ENCODE peak calls at places on chromosome 1, in ten cellular contexts. One of them, this sample, is unnamed.

GRCh38 chr1:1551524-1552262 is 11.3 kb upstream of the TMEM240 start:
- DNase-seq in AG08395: no peak
- DNase-seq in iPS-NIHi11: no peak
- DNase-seq in KBM-7: no peak
- DNase-seq in fibroblast of mammary gland: no peak
- DNase-seq in NCI-H1105 treated with DMSO at 0.1 percent for 48 hours: no peak
- DNase-seq in osteocyte: no peak
- DNase-seq in spleen: no peak
- DNase-seq in pancreas: no peak
- DNase-seq in mesothelial cell of epicardium: no peak
- DNase-seq in this sample: no peak

GRCh38 chr1:20981903-20982695 is 194.6 kb downstream of the EIF4G3 start:
- DNase-seq in fibroblast of mammary gland: peak; percentile 63
- DNase-seq in pancreas: no peak
- DNase-seq in mesothelial cell of epicardium: no peak
- DNase-seq in spleen: no peak
- DNase-seq in osteocyte: no peak
- DNase-seq in iPS-NIHi11: no peak
- DNase-seq in AG08395: peak; percentile 21
- DNase-seq in KBM-7: no peak
- DNase-seq in NCI-H1105 treated with DMSO at 0.1 percent for 48 hours: no peak
- DNase-seq in this sample: no peak

GRCh38 chr1:210400043-210400840 is 71.5 kb downstream of the HHAT start:
- DNase-seq in mesothelial cell of epicardium: no peak
- DNase-seq in pancreas: no peak
- DNase-seq in KBM-7: peak; percentile 50
- DNase-seq in osteocyte: no peak
- DNase-seq in AG08395: peak; percentile 88
- DNase-seq in spleen: no peak
- DNase-seq in NCI-H1105 treated with DMSO at 0.1 percent for 48 hours: peak; percentile 71
- DNase-seq in iPS-NIHi11: peak; percentile 79
- DNase-seq in fibroblast of mammary gland: peak; percentile 77
- DNase-seq in this sample: peak; percentile 48

GRCh38 chr1:163068716-163069115 is 445 bp upstream of the RGS4 start:
- DNase-seq in iPS-NIHi11: no peak
- DNase-seq in spleen: no peak
- DNase-seq in osteocyte: no peak
- DNase-seq in pancreas: no peak
- DNase-seq in AG08395: peak; percentile 17
- DNase-seq in KBM-7: no peak
- DNase-seq in mesothelial cell of epicardium: no peak
- DNase-seq in NCI-H1105 treated with DMSO at 0.1 percent for 48 hours: no peak
- DNase-seq in fibroblast of mammary gland: peak; percentile 46
- DNase-seq in this sample: no peak

GRCh38 chr1:109112056-109112651 is 1.8 kb upstream of the ELAPOR1 start:
- DNase-seq in iPS-NIHi11: no peak
- DNase-seq in NCI-H1105 treated with DMSO at 0.1 percent for 48 hours: peak; percentile 21
- DNase-seq in KBM-7: peak; percentile 74
- DNase-seq in osteocyte: no peak
- DNase-seq in fibroblast of mammary gland: peak; percentile 60
- DNase-seq in pancreas: no peak
- DNase-seq in AG08395: peak; percentile 56
- DNase-seq in mesothelial cell of epicardium: no peak
- DNase-seq in spleen: no peak
- DNase-seq in this sample: no peak

GRCh38 chr1:29279896-29280779 is 43.8 kb downstream of the PTPRU start:
- DNase-seq in KBM-7: no peak
- DNase-seq in NCI-H1105 treated with DMSO at 0.1 percent for 48 hours: no peak
- DNase-seq in osteocyte: no peak
- DNase-seq in iPS-NIHi11: no peak
- DNase-seq in pancreas: no peak
- DNase-seq in fibroblast of mammary gland: no peak
- DNase-seq in AG08395: peak; percentile 52
- DNase-seq in spleen: no peak
- DNase-seq in mesothelial cell of epicardium: no peak
- DNase-seq in this sample: no peak

GRCh38 chr1:231724876-231725647 is 98.5 kb downstream of the DISC1 start:
- DNase-seq in spleen: no peak
- DNase-seq in fibroblast of mammary gland: peak; percentile 71
- DNase-seq in NCI-H1105 treated with DMSO at 0.1 percent for 48 hours: peak; percentile 6
- DNase-seq in KBM-7: peak; percentile 58
- DNase-seq in mesothelial cell of epicardium: no peak
- DNase-seq in pancreas: no peak
- DNase-seq in AG08395: peak; percentile 29
- DNase-seq in iPS-NIHi11: peak; percentile 66
- DNase-seq in osteocyte: no peak
- DNase-seq in this sample: peak; percentile 58

GRCh38 chr1:244820131-244820530 is 15.3 kb upstream of the COX20 start:
- DNase-seq in pancreas: no peak
- DNase-seq in fibroblast of mammary gland: no peak
- DNase-seq in osteocyte: no peak
- DNase-seq in spleen: no peak
- DNase-seq in iPS-NIHi11: no peak
- DNase-seq in KBM-7: no peak
- DNase-seq in AG08395: no peak
- DNase-seq in NCI-H1105 treated with DMSO at 0.1 percent for 48 hours: no peak
- DNase-seq in mesothelial cell of epicardium: no peak
- DNase-seq in this sample: no peak

GRCh38 chr1:165444897-165445370 is at the start of gene RXRG:
- DNase-seq in mesothelial cell of epicardium: peak; percentile 27
- DNase-seq in AG08395: peak; percentile 14
- DNase-seq in NCI-H1105 treated with DMSO at 0.1 percent for 48 hours: peak; percentile 68
- DNase-seq in iPS-NIHi11: peak; percentile 37
- DNase-seq in pancreas: peak; percentile 40
- DNase-seq in osteocyte: no peak
- DNase-seq in KBM-7: no peak
- DNase-seq in fibroblast of mammary gland: peak; percentile 6
- DNase-seq in spleen: no peak
- DNase-seq in this sample: peak; percentile 54

GRCh38 chr1:151398691-151399065 is 695 bp upstream of the PSMB4 start:
- DNase-seq in fibroblast of mammary gland: no peak
- DNase-seq in NCI-H1105 treated with DMSO at 0.1 percent for 48 hours: no peak
- DNase-seq in pancreas: peak; percentile 30
- DNase-seq in osteocyte: no peak
- DNase-seq in iPS-NIHi11: no peak
- DNase-seq in spleen: no peak
- DNase-seq in KBM-7: no peak
- DNase-seq in mesothelial cell of epicardium: no peak
- DNase-seq in AG08395: no peak
- DNase-seq in this sample: no peak

GRCh38 chr1:167676205-167676915 is 45.4 kb upstream of the MPZL1 start:
- DNase-seq in spleen: no peak
- DNase-seq in KBM-7: no peak
- DNase-seq in fibroblast of mammary gland: no peak
- DNase-seq in AG08395: no peak
- DNase-seq in iPS-NIHi11: no peak
- DNase-seq in NCI-H1105 treated with DMSO at 0.1 percent for 48 hours: no peak
- DNase-seq in osteocyte: no peak
- DNase-seq in mesothelial cell of epicardium: no peak
- DNase-seq in pancreas: no peak
- DNase-seq in this sample: no peak

GRCh38 chr1:228060458-228061190 is 21.9 kb upstream of the ARF1 start:
- DNase-seq in KBM-7: no peak
- DNase-seq in iPS-NIHi11: no peak
- DNase-seq in AG08395: no peak
- DNase-seq in fibroblast of mammary gland: no peak
- DNase-seq in osteocyte: no peak
- DNase-seq in pancreas: peak; percentile 64
- DNase-seq in mesothelial cell of epicardium: no peak
- DNase-seq in NCI-H1105 treated with DMSO at 0.1 percent for 48 hours: no peak
- DNase-seq in spleen: peak; percentile 63
- DNase-seq in this sample: no peak

GRCh38 chr1:115679141-115679611 is 37.4 kb downstream of the VANGL1 start:
- DNase-seq in KBM-7: no peak
- DNase-seq in pancreas: no peak
- DNase-seq in spleen: no peak
- DNase-seq in osteocyte: no peak
- DNase-seq in mesothelial cell of epicardium: no peak
- DNase-seq in AG08395: peak; percentile 95
- DNase-seq in NCI-H1105 treated with DMSO at 0.1 percent for 48 hours: no peak
- DNase-seq in fibroblast of mammary gland: peak; percentile 84
- DNase-seq in iPS-NIHi11: peak; percentile 28
- DNase-seq in this sample: peak; percentile 75

GRCh38 chr1:228141871-228142615 is 2.0 kb downstream of the GUK1 start:
- DNase-seq in NCI-H1105 treated with DMSO at 0.1 percent for 48 hours: no peak
- DNase-seq in spleen: peak; percentile 82
- DNase-seq in KBM-7: peak; percentile 36
- DNase-seq in osteocyte: no peak
- DNase-seq in iPS-NIHi11: no peak
- DNase-seq in AG08395: peak; percentile 20
- DNase-seq in pancreas: peak; percentile 50
- DNase-seq in mesothelial cell of epicardium: no peak
- DNase-seq in fibroblast of mammary gland: no peak
- DNase-seq in this sample: peak; percentile 56

GRCh38 chr1:162388615-162389014 is 7.1 kb downstream of the C1orf226 start:
- DNase-seq in mesothelial cell of epicardium: no peak
- DNase-seq in iPS-NIHi11: no peak
- DNase-seq in osteocyte: peak; percentile 56
- DNase-seq in AG08395: no peak
- DNase-seq in NCI-H1105 treated with DMSO at 0.1 percent for 48 hours: no peak
- DNase-seq in fibroblast of mammary gland: peak; percentile 35
- DNase-seq in KBM-7: no peak
- DNase-seq in pancreas: no peak
- DNase-seq in spleen: no peak
- DNase-seq in this sample: no peak

GRCh38 chr1:114780344-114781226 is at the start of gene SIKE1:
- DNase-seq in pancreas: peak; percentile 92
- DNase-seq in mesothelial cell of epicardium: peak; percentile 69
- DNase-seq in spleen: peak; percentile 98
- DNase-seq in AG08395: peak; percentile 92
- DNase-seq in KBM-7: peak; percentile 94
- DNase-seq in osteocyte: peak; percentile 95
- DNase-seq in iPS-NIHi11: peak; percentile 92
- DNase-seq in NCI-H1105 treated with DMSO at 0.1 percent for 48 hours: peak; percentile 96
- DNase-seq in fibroblast of mammary gland: peak; percentile 91
- DNase-seq in this sample: peak; percentile 97

GRCh38 chr1:6447818-6448748 is 17.9 kb downstream of the TNFRSF25 start:
- DNase-seq in NCI-H1105 treated with DMSO at 0.1 percent for 48 hours: peak; percentile 96
- DNase-seq in fibroblast of mammary gland: no peak
- DNase-seq in iPS-NIHi11: peak; percentile 78
- DNase-seq in AG08395: no peak
- DNase-seq in mesothelial cell of epicardium: no peak
- DNase-seq in KBM-7: no peak
- DNase-seq in spleen: no peak
- DNase-seq in pancreas: no peak
- DNase-seq in osteocyte: no peak
- DNase-seq in this sample: no peak

GRCh38 chr1:168774241-168774640 is 45.2 kb upstream of the DPT start:
- DNase-seq in fibroblast of mammary gland: peak; percentile 87
- DNase-seq in pancreas: no peak
- DNase-seq in osteocyte: no peak
- DNase-seq in mesothelial cell of epicardium: no peak
- DNase-seq in spleen: no peak
- DNase-seq in KBM-7: no peak
- DNase-seq in NCI-H1105 treated with DMSO at 0.1 percent for 48 hours: no peak
- DNase-seq in AG08395: no peak
- DNase-seq in iPS-NIHi11: no peak
- DNase-seq in this sample: peak; percentile 5

GRCh38 chr1:23098463-23099170 is 70.0 kb downstream of the LUZP1 start:
- DNase-seq in mesothelial cell of epicardium: no peak
- DNase-seq in NCI-H1105 treated with DMSO at 0.1 percent for 48 hours: peak; percentile 87
- DNase-seq in spleen: no peak
- DNase-seq in fibroblast of mammary gland: peak; percentile 81
- DNase-seq in KBM-7: peak; percentile 80
- DNase-seq in iPS-NIHi11: peak; percentile 75
- DNase-seq in osteocyte: no peak
- DNase-seq in AG08395: peak; percentile 76
- DNase-seq in pancreas: no peak
- DNase-seq in this sample: peak; percentile 42

GRCh38 chr1:178389441-178389840 is 107.3 kb downstream of the CLEC20A start:
- DNase-seq in KBM-7: no peak
- DNase-seq in NCI-H1105 treated with DMSO at 0.1 percent for 48 hours: no peak
- DNase-seq in osteocyte: no peak
- DNase-seq in AG08395: no peak
- DNase-seq in mesothelial cell of epicardium: no peak
- DNase-seq in pancreas: no peak
- DNase-seq in fibroblast of mammary gland: peak; percentile 33
- DNase-seq in iPS-NIHi11: no peak
- DNase-seq in spleen: no peak
- DNase-seq in this sample: no peak

GRCh38 chr1:44418022-44418673 is 13.1 kb downstream of the RNF220 start:
- DNase-seq in osteocyte: no peak
- DNase-seq in fibroblast of mammary gland: no peak
- DNase-seq in pancreas: no peak
- DNase-seq in mesothelial cell of epicardium: no peak
- DNase-seq in NCI-H1105 treated with DMSO at 0.1 percent for 48 hours: no peak
- DNase-seq in KBM-7: no peak
- DNase-seq in spleen: no peak
- DNase-seq in iPS-NIHi11: no peak
- DNase-seq in AG08395: no peak
- DNase-seq in this sample: no peak

GRCh38 chr1:222896630-222897526 is 82.0 kb downstream of the DISP1 start:
- DNase-seq in NCI-H1105 treated with DMSO at 0.1 percent for 48 hours: no peak
- DNase-seq in spleen: no peak
- DNase-seq in AG08395: peak; percentile 19
- DNase-seq in mesothelial cell of epicardium: no peak
- DNase-seq in iPS-NIHi11: no peak
- DNase-seq in pancreas: no peak
- DNase-seq in fibroblast of mammary gland: peak; percentile 73
- DNase-seq in KBM-7: no peak
- DNase-seq in osteocyte: no peak
- DNase-seq in this sample: no peak

GRCh38 chr1:55213885-55214213 is 1.3 kb downstream of the USP24 start:
- DNase-seq in AG08395: no peak
- DNase-seq in osteocyte: no peak
- DNase-seq in mesothelial cell of epicardium: no peak
- DNase-seq in fibroblast of mammary gland: no peak
- DNase-seq in iPS-NIHi11: no peak
- DNase-seq in spleen: peak; percentile 79
- DNase-seq in pancreas: peak; percentile 17
- DNase-seq in KBM-7: peak; percentile 34
- DNase-seq in NCI-H1105 treated with DMSO at 0.1 percent for 48 hours: no peak
- DNase-seq in this sample: peak; percentile 27

GRCh38 chr1:3663999-3664699 is 11.8 kb downstream of the TP73 start:
- DNase-seq in osteocyte: no peak
- DNase-seq in pancreas: no peak
- DNase-seq in spleen: peak; percentile 76
- DNase-seq in KBM-7: no peak
- DNase-seq in fibroblast of mammary gland: no peak
- DNase-seq in AG08395: no peak
- DNase-seq in iPS-NIHi11: no peak
- DNase-seq in mesothelial cell of epicardium: no peak
- DNase-seq in NCI-H1105 treated with DMSO at 0.1 percent for 48 hours: peak; percentile 89
- DNase-seq in this sample: no peak

GRCh38 chr1:100250264-100250663 is 630 bp upstream of the DBT start:
- DNase-seq in fibroblast of mammary gland: no peak
- DNase-seq in KBM-7: no peak
- DNase-seq in NCI-H1105 treated with DMSO at 0.1 percent for 48 hours: no peak
- DNase-seq in osteocyte: no peak
- DNase-seq in spleen: no peak
- DNase-seq in mesothelial cell of epicardium: no peak
- DNase-seq in AG08395: no peak
- DNase-seq in pancreas: no peak
- DNase-seq in iPS-NIHi11: no peak
- DNase-seq in this sample: no peak

GRCh38 chr1:66521736-66522365 is 12.1 kb upstream of the SGIP1 start:
- DNase-seq in osteocyte: no peak
- DNase-seq in iPS-NIHi11: no peak
- DNase-seq in NCI-H1105 treated with DMSO at 0.1 percent for 48 hours: no peak
- DNase-seq in fibroblast of mammary gland: peak; percentile 93
- DNase-seq in spleen: no peak
- DNase-seq in AG08395: peak; percentile 79
- DNase-seq in KBM-7: no peak
- DNase-seq in mesothelial cell of epicardium: no peak
- DNase-seq in pancreas: no peak
- DNase-seq in this sample: no peak

GRCh38 chr1:91591175-91591968 is 90.7 kb downstream of the CDC7 start:
- DNase-seq in fibroblast of mammary gland: no peak
- DNase-seq in mesothelial cell of epicardium: no peak
- DNase-seq in iPS-NIHi11: no peak
- DNase-seq in pancreas: no peak
- DNase-seq in osteocyte: no peak
- DNase-seq in NCI-H1105 treated with DMSO at 0.1 percent for 48 hours: no peak
- DNase-seq in KBM-7: no peak
- DNase-seq in spleen: no peak
- DNase-seq in AG08395: no peak
- DNase-seq in this sample: no peak

This sample was measured in MG63.